ENCODE peak calls at places on chromosomes 12 and 14, in seven cellular contexts. X is activated CD8-positive, alpha-beta memory T cell treated with anti-CD3 and anti-CD28 coated beads, Interleukin-2, amount 50 U/mL, for 4 hours; Z is stimulated activated naive CD8-positive, alpha-beta T cell treated with anti-CD3 and anti-CD28 coated beads, Interleukin-15, amount 100 ng/mL, for 72 hours; N is activated T-cell treated with anti-CD3 and anti-CD28 coated beads for 4 hours; G is NCI-H1092; J is HuH-7; F is EL. C is an unnamed sample.

GRCh38 chr14:70004791-70005190 is 125.6 kb downstream of the SMOC1 start:
- DNase-seq in X (no peak), Z (no peak), N (no peak), G (no peak), J (no peak), F (no peak), C (no peak)

GRCh38 chr12:74170645-74171477 is 366.8 kb upstream of the ATXN7L3B start:
- DNase-seq in X (no peak), Z (no peak), N (no peak), G (no peak), J (no peak), F (no peak), C (no peak)

GRCh38 chr12:120800665-120801064 is 75.0 kb downstream of the ACADS start:
- DNase-seq in X (no peak), Z (no peak), N (no peak), G (no peak), J (no peak), F (no peak), C (no peak)

GRCh38 chr14:98819132-98819866 is 452.7 kb downstream of the BCL11B start:
- DNase-seq in X (no peak), Z (no peak), N (no peak), G (peak; percentile 37), J (no peak), F (no peak), C (no peak)

GRCh38 chr14:100692859-100693558 is 33.7 kb upstream of the DLK1 start:
- DNase-seq in X (no peak), Z (no peak), N (no peak), G (no peak), J (no peak), F (peak; percentile 97), C (no peak)

GRCh38 chr12:65634626-65635331 is 189.5 kb upstream of the HMGA2 start:
- DNase-seq in X (no peak), Z (no peak), N (no peak), G (no peak), J (no peak), F (peak; percentile 74), C (no peak)

GRCh38 chr12:2739832-2740641 is 54.7 kb upstream of the FKBP4 start:
- DNase-seq in X (no peak), Z (no peak), N (no peak), G (peak; percentile 23), J (no peak), F (peak; percentile 45), C (no peak)

GRCh38 chr14:100429537-100429936 is 106.4 kb downstream of the SLC25A47 start:
- DNase-seq in X (no peak), Z (no peak), N (no peak), G (no peak), J (peak; percentile 33), F (no peak), C (no peak)

GRCh38 chr12:14650791-14651190 is 45.6 kb downstream of the GUCY2C start:
- DNase-seq in X (no peak), Z (no peak), N (no peak), G (no peak), J (no peak), F (no peak), C (no peak)

GRCh38 chr12:103846415-103846814 is 5.4 kb upstream of the NT5DC3 start:
- DNase-seq in X (no peak), Z (no peak), N (no peak), G (no peak), J (no peak), F (no peak), C (no peak)